ENCODE peak calls at places on chromosome 4, in four cellular contexts. L, A, Z and Y are unnamed samples.

GRCh38 chr4:119046263-119046662 is 89.4 kb upstream of the MYOZ2 start:
- DNase-seq in L (no peak), A (no peak), Z (no peak), Y (no peak)

GRCh38 chr4:185792384-185793146 is 19.4 kb downstream of the SORBS2 start:
- DNase-seq in L (no peak), A (peak; percentile 81), Z (peak; percentile 54), Y (no peak)

GRCh38 chr4:153064571-153064970 is 128.4 kb downstream of the FHDC1 start:
- DNase-seq in L (no peak), A (no peak), Z (no peak), Y (no peak)

GRCh38 chr4:140581078-140581477 is 12.3 kb upstream of the UCP1 start:
- DNase-seq in L (no peak), A (no peak), Z (no peak), Y (no peak)

GRCh38 chr4:40678421-40678820 is 48.8 kb upstream of the RBM47 start:
- DNase-seq in L (no peak), A (no peak), Z (no peak), Y (no peak)

GRCh38 chr4:4590496-4590895 is 48.6 kb upstream of the STX18 start:
- DNase-seq in L (no peak), A (peak; percentile 55), Z (no peak), Y (no peak)

GRCh38 chr4:156193800-156194199 is 240.1 kb upstream of the CTSO start:
- DNase-seq in L (no peak), A (no peak), Z (no peak), Y (peak; percentile 89)

GRCh38 chr4:47531241-47531953 is 46.3 kb downstream of the ATP10D start:
- DNase-seq in L (peak; percentile 7), A (peak; percentile 63), Z (peak; percentile 70), Y (peak; percentile 41)

GRCh38 chr4:45453258-45453841 is 670.5 kb downstream of the GABRG1 start:
- DNase-seq in L (no peak), A (peak; percentile 40), Z (peak; percentile 10), Y (peak; percentile 17)

GRCh38 chr4:1472911-1473518 is 66.8 kb upstream of the NKX1-1 start:
- DNase-seq in L (no peak), A (no peak), Z (no peak), Y (no peak)

GRCh38 chr4:3128976-3129375 is 54.5 kb downstream of the HTT start:
- DNase-seq in L (no peak), A (peak; percentile 72), Z (no peak), Y (no peak)